ENCODE peak calls at places on chromosomes 1 and 21, in four cellular contexts. H, D, S and A are unnamed samples.

GRCh38 chr1:203295796-203296195 is 9.5 kb upstream of the BTG2 start:
- DNase-seq in D (no peak), S (no peak), H (no peak), A (no peak)

GRCh38 chr1:208240698-208241355 is 3.4 kb downstream of the PLXNA2 start:
- DNase-seq in D (no peak), H (no peak), S (no peak), A (no peak)

GRCh38 chr21:26843912-26844257 is 1.3 kb downstream of the ADAMTS1 start:
- DNase-seq in H (no peak), S (no peak), D (no peak), A (no peak)

GRCh38 chr1:40740039-40740991 is 43.3 kb upstream of the KCNQ4 start:
- DNase-seq in D (no peak), S (no peak), H (no peak), A (no peak)

GRCh38 chr1:223711173-223711572 is 1.2 kb upstream of the CAPN2 start:
- DNase-seq in H (no peak), D (no peak), S (no peak), A (no peak)

GRCh38 chr1:116874622-116875277 is 35.0 kb upstream of the PTGFRN start:
- DNase-seq in S (no peak), D (no peak), H (no peak), A (no peak)

GRCh38 chr21:43767980-43768867 is 7.9 kb downstream of the CSTB start:
- DNase-seq in S (peak; percentile 84), D (peak; percentile 67), H (peak; percentile 49), A (no peak)

GRCh38 chr1:59718064-59718988 is 96.4 kb upstream of the HOOK1 start:
- DNase-seq in S (no peak), H (no peak), D (no peak), A (no peak)

GRCh38 chr1:221093903-221094865 is 214.9 kb downstream of the HLX start:
- DNase-seq in S (peak; percentile 6), H (no peak), D (no peak), A (no peak)

GRCh38 chr1:207797229-207797973 is 45.5 kb downstream of the CD46 start:
- DNase-seq in H (peak; percentile 91), D (peak; percentile 60), S (no peak), A (no peak)

GRCh38 chr21:43865471-43866181 is 603 bp downstream of the AGPAT3 start:
- DNase-seq in H (no peak), S (peak; percentile 92), D (no peak), A (no peak)

GRCh38 chr21:39004776-39005605 is 178.3 kb downstream of the PSMG1 start:
- DNase-seq in H (peak; percentile 73), S (no peak), D (no peak), A (no peak)

GRCh38 chr21:45419162-45419561 is 14.2 kb downstream of the COL18A1 start:
- DNase-seq in S (peak; percentile 38), D (no peak), H (no peak), A (no peak)

GRCh38 chr1:185426761-185427698 is 110.0 kb upstream of the IVNS1ABP start:
- DNase-seq in S (no peak), D (no peak), H (peak; percentile 54), A (no peak)

GRCh38 chr1:212610575-212610967 is 2.0 kb downstream of the ATF3 start:
- DNase-seq in D (no peak), S (no peak), H (no peak), A (no peak)

GRCh38 chr1:26015358-26015757 is 6.2 kb upstream of the EXTL1 start:
- DNase-seq in H (peak; percentile 68), S (no peak), D (no peak), A (no peak)

GRCh38 chr21:46055863-46056281 is 42.0 kb upstream of the COL6A2 start:
- DNase-seq in S (peak; percentile 86), D (no peak), H (no peak), A (no peak)

GRCh38 chr1:60727553-60727952 is 354.8 kb upstream of the NFIA start:
- DNase-seq in H (no peak), D (peak; percentile 10), S (no peak), A (no peak)

GRCh38 chr1:86388228-86388627 is 7.9 kb downstream of the ODF2L start:
- DNase-seq in D (no peak), H (no peak), S (no peak), A (no peak)

GRCh38 chr1:198677027-198677426 is 38.2 kb downstream of the PTPRC start:
- DNase-seq in H (no peak), S (no peak), D (no peak), A (no peak)

GRCh38 chr1:239098400-239099037 is 287.8 kb upstream of the CHRM3 start:
- DNase-seq in D (no peak), S (no peak), H (no peak), A (no peak)

GRCh38 chr1:10387611-10388386 is 11.1 kb upstream of the PGD start:
- DNase-seq in H (peak; percentile 34), S (no peak), D (no peak), A (no peak)

GRCh38 chr1:213443415-213443814 is 392.4 kb downstream of the RPS6KC1 start:
- DNase-seq in D (no peak), S (no peak), H (no peak), A (no peak)

GRCh38 chr1:156050376-156050775 is 3.2 kb downstream of the UBQLN4 start:
- DNase-seq in H (no peak), D (no peak), S (no peak), A (no peak)

GRCh38 chr1:55275976-55276375 is 60.8 kb upstream of the USP24 start:
- DNase-seq in S (no peak), D (no peak), H (no peak), A (no peak)

GRCh38 chr1:31183927-31184554 is 55.6 kb downstream of the NKAIN1 start:
- DNase-seq in S (no peak), D (no peak), H (no peak), A (no peak)

GRCh38 chr1:162502077-162502476 is 4.5 kb downstream of the UHMK1 start:
- DNase-seq in S (no peak), H (no peak), D (no peak), A (no peak)

GRCh38 chr21:45011911-45012660 is 62.3 kb upstream of the ADARB1 start:
- DNase-seq in H (peak; percentile 27), D (peak; percentile 80), S (peak; percentile 75), A (no peak)

GRCh38 chr1:77222496-77222895 is 3.3 kb upstream of the PIGK start:
- DNase-seq in H (no peak), S (no peak), D (no peak), A (no peak)

GRCh38 chr21:36949171-36950141 is 17.0 kb downstream of the HLCS start:
- DNase-seq in H (no peak), D (no peak), S (no peak), A (no peak)

GRCh38 chr1:37724575-37724974 is 32.3 kb downstream of the CDCA8 start:
- DNase-seq in S (no peak), D (no peak), H (no peak), A (no peak)

GRCh38 chr1:56446531-56447098 is 132.7 kb downstream of the PLPP3 start:
- DNase-seq in H (peak; percentile 87), D (no peak), S (no peak), A (peak; percentile 83)

GRCh38 chr1:197320991-197321531 is 53.0 kb downstream of the CRB1 start:
- DNase-seq in D (peak; percentile 38), H (peak; percentile 22), S (no peak), A (no peak)

GRCh38 chr1:234214129-234214910 is 158.9 kb upstream of the COA6 start:
- DNase-seq in H (peak; percentile 33), S (peak; percentile 89), D (no peak), A (no peak)

GRCh38 chr1:21938791-21939538 is 1.9 kb upstream of the HSPG2 start:
- DNase-seq in S (no peak), H (no peak), D (no peak), A (no peak)

GRCh38 chr1:69787151-69787550 is 219.4 kb downstream of the LRRC7 start:
- DNase-seq in S (peak; percentile 9), D (no peak), H (no peak), A (no peak)
- TF ChIP-seq CTCF in S (no peak), D (no peak), H (no peak), A (no peak)

DNA sequence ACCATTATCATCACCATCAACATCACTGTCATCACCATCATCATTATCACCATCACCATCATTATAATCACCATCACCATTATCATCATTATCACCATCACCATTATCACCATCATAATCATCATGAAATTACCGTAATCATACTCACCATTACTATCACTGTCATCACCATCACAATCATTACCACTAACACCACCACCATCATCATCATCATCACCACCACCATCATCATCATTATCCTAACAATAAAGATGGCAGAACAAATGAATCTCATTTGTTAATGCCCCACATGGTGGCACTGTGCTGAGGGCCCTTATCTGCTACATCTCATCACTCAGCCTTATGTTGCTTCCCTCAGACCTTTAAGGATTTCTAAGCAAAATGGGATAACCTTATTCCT is 9.4 kb upstream of the PLA2G2E start:
- DNase-seq in D (no peak), H (no peak), S (no peak), A (no peak)
- H3K4me3 ChIP-seq in D (no peak overlapping the region), H (no peak overlapping the region), S (no peak overlapping the region), A (no peak overlapping the region)

DNA sequence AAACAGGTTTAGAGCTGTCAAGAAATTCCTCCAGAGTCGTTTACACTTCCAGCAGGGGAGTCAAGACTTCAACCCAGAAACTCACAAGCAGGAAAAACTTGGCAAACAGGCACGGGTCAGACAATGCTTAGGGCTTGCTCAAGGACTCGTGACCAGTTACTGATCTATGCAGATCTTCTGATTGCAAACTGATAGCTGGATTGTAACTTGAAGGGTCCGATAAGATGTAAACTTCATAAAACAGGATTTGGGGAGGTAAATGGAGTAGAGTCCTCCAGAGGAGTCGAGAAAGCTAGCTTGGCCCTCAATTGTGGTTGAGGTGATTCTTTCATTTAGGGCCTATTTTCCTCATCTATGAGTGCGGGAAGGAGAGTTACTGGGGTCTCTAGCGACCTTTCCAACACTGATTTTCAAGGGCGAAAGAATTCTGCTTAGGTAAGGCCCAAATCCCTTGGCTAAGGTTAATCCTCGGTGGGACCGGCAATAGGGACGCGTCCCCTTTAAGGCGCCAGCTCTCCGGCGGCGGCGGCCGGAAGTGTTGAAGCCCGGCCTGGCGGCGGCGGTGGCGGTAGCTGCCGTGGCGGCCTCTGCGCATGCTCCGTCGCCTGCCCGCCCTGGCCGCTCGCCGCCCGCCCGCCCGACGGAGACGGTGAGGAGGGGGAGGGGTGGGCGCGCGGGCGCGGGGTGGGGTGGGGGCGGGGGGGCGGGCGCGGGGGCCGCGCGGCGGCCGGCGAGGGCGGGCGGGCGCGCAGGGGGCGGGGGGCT is at the start of gene GMEB1:
- DNase-seq in H (peak; percentile 80), D (no peak), S (peak; percentile 98), A (peak; percentile 89)
- TF ChIP-seq CTCF in H (no peak), D (no peak), S (peak; percentile 20), A (no peak)

GRCh38 chr1:228721407-228721806 is 13.9 kb upstream of the RHOU start:
- DNase-seq in S (no peak), H (no peak), D (no peak), A (no peak)
- H3K4me3 ChIP-seq in S (no peak overlapping the region), H (no peak overlapping the region), D (no peak overlapping the region), A (no peak overlapping the region)